ENCODE peak calls at places on chromosomes 12 and 14, in nine cellular contexts. G is ovary, A is uterus, J is right lobe of liver, Z is body of pancreas, H is transverse colon, W is esophagus squamous epithelium, P is testis, N is suprapubic skin. S is an unnamed sample.

GRCh38 chr14:96662116-96662901 is 134.9 kb upstream of the VRK1 start:
- DNase-seq in A (no peak), G (no peak), N (no peak), Z (peak), H (no peak), W (no peak), J (no peak), P (no peak), S (no peak)

GRCh38 chr12:124418791-124419190 is 123.9 kb downstream of the RFLNA start:
- DNase-seq in A (no peak), H (no peak), J (no peak), P (no peak), N (no peak), Z (no peak), G (no peak), W (no peak), S (no peak)

GRCh38 chr12:104668274-104668718 is 211.5 kb downstream of the CHST11 start:
- DNase-seq in W (no peak), P (peak), J (no peak), N (no peak), H (peak), Z (no peak), G (no peak), A (peak), S (no peak)

GRCh38 chr14:104107611-104108569 is 22.4 kb downstream of the ASPG start:
- DNase-seq in W (no peak), Z (no peak), J (peak), A (no peak), G (peak), N (peak), P (no peak), H (peak), S (no peak)

GRCh38 chr12:54405106-54405505 is 14.0 kb downstream of the ITGA5 start:
- DNase-seq in Z (no peak), N (no peak), W (no peak), P (no peak), J (no peak), G (no peak), H (no peak), A (no peak), S (no peak)

GRCh38 chr14:97299661-97300060 is 502.5 kb downstream of the VRK1 start:
- DNase-seq in N (no peak), P (peak), Z (no peak), H (no peak), A (no peak), J (no peak), W (no peak), G (no peak), S (no peak)

GRCh38 chr12:65948320-65949008 is 124.2 kb downstream of the HMGA2 start:
- DNase-seq in G (peak), Z (peak), N (peak), P (peak), A (peak), J (peak), H (peak), W (no peak), S (peak)

GRCh38 chr12:116495260-116495659 is 63.9 kb upstream of the MAP1LC3B2 start:
- DNase-seq in G (no peak), A (no peak), N (no peak), J (no peak), Z (peak), W (no peak), H (no peak), P (no peak), S (no peak)

GRCh38 chr12:112997506-112997905 is 19.2 kb downstream of the OAS2 start:
- DNase-seq in G (no peak), H (no peak), W (no peak), J (no peak), Z (no peak), P (no peak), N (no peak), A (no peak), S (no peak)

GRCh38 chr12:80838708-80839107 is 99.0 kb downstream of the LIN7A start:
- DNase-seq in P (no peak), W (no peak), N (no peak), G (no peak), H (no peak), J (no peak), Z (no peak), A (no peak), S (no peak)

GRCh38 chr12:6241495-6241894 is 41.3 kb downstream of the CD9 start:
- DNase-seq in P (peak), N (no peak), G (peak), H (peak), A (no peak), W (no peak), Z (peak), J (no peak), S (no peak)

GRCh38 chr12:132253698-132254480 is 75.5 kb downstream of the GALNT9 start:
- DNase-seq in G (no peak), A (no peak), H (no peak), W (no peak), P (no peak), N (no peak), J (no peak), Z (no peak), S (no peak)

GRCh38 chr12:1398673-1399072 is 195.7 kb downstream of the FBXL14 start:
- DNase-seq in J (no peak), H (no peak), N (no peak), A (no peak), G (no peak), P (no peak), W (no peak), Z (no peak), S (no peak)

GRCh38 chr12:28909291-28909690 is 239.8 kb upstream of the FAR2 start:
- DNase-seq in G (no peak), A (no peak), J (no peak), N (no peak), H (no peak), W (no peak), P (no peak), Z (no peak), S (no peak)

GRCh38 chr14:95889236-95889979 is 12.8 kb downstream of the TUNAR start:
- DNase-seq in W (no peak), Z (no peak), H (no peak), A (no peak), N (no peak), G (no peak), P (no peak), J (no peak), S (no peak)

GRCh38 chr12:68012712-68013111 is 23.5 kb downstream of the IFNG-AS1 start:
- DNase-seq in H (no peak), W (no peak), P (no peak), G (no peak), J (no peak), Z (no peak), A (no peak), N (no peak), S (no peak)

GRCh38 chr12:127125607-127126259 is 1141.2 kb upstream of the TMEM132C start:
- DNase-seq in Z (no peak), W (no peak), H (peak), G (no peak), P (no peak), A (no peak), J (no peak), N (no peak), S (no peak)

GRCh38 chr14:60101801-60102200 is 10.1 kb downstream of the PCNX4 start:
- DNase-seq in N (no peak), A (no peak), P (no peak), H (no peak), Z (no peak), G (no peak), W (no peak), J (no peak), S (no peak)

GRCh38 chr14:60183138-60183537 is 17.9 kb upstream of the DHRS7 start:
- DNase-seq in J (no peak), N (no peak), A (no peak), P (no peak), G (no peak), W (no peak), Z (no peak), H (no peak), S (no peak)

GRCh38 chr12:51395283-51396230 is 4.4 kb upstream of the GALNT6 start:
- DNase-seq in J (no peak), P (no peak), W (no peak), A (no peak), G (no peak), N (no peak), H (no peak), Z (no peak), S (peak)

GRCh38 chr12:14264777-14265176 is 100.7 kb upstream of the ATF7IP start:
- DNase-seq in W (no peak), J (no peak), G (no peak), P (no peak), Z (no peak), A (no peak), H (no peak), N (no peak), S (no peak)

GRCh38 chr12:51678086-51678724 is 87.2 kb downstream of the SCN8A start:
- DNase-seq in Z (peak), J (no peak), P (peak), G (no peak), W (no peak), H (peak), A (no peak), N (no peak), S (no peak)

GRCh38 chr12:6092784-6093722 is 31.4 kb downstream of the VWF start:
- DNase-seq in A (peak), W (no peak), P (no peak), Z (no peak), N (peak), H (peak), G (no peak), J (no peak), S (peak)

GRCh38 chr14:85466678-85467077 is 63.3 kb upstream of the FLRT2 start:
- DNase-seq in W (no peak), P (no peak), Z (no peak), G (no peak), A (no peak), N (no peak), H (no peak), J (no peak), S (no peak)

GRCh38 chr12:120905856-120906384 is 1.8 kb upstream of the SPPL3 start:
- DNase-seq in H (no peak), W (no peak), N (no peak), P (no peak), Z (no peak), A (no peak), J (no peak), G (no peak), S (no peak)

GRCh38 chr12:119666900-119667576 is 895 bp upstream of the PRKAB1 start:
- DNase-seq in A (no peak), P (no peak), Z (no peak), G (no peak), H (no peak), W (no peak), N (no peak), J (no peak), S (no peak)

GRCh38 chr12:75842119-75842518 is 189.5 kb downstream of the PHLDA1 start:
- DNase-seq in W (no peak), H (no peak), P (no peak), A (no peak), G (no peak), Z (no peak), J (no peak), N (no peak), S (no peak)

GRCh38 chr12:106234513-106234912 is 13.3 kb downstream of the CKAP4 start:
- DNase-seq in N (no peak), G (no peak), P (no peak), W (no peak), H (no peak), J (no peak), Z (no peak), A (no peak), S (no peak)

GRCh38 chr14:44027397-44027796 is 479.7 kb downstream of the FSCB start:
- DNase-seq in H (no peak), A (no peak), Z (no peak), P (no peak), W (no peak), N (no peak), J (no peak), G (no peak), S (no peak)

GRCh38 chr12:105025890-105026289 is 39.8 kb downstream of the NOPCHAP1 start:
- DNase-seq in G (peak), J (no peak), H (peak), W (no peak), N (no peak), P (peak), Z (peak), A (peak), S (no peak)

GRCh38 chr14:21056520-21057163 is 980 bp upstream of the RNASE8 start:
- DNase-seq in J (no peak), A (no peak), G (no peak), P (no peak), N (no peak), W (no peak), Z (no peak), H (peak), S (peak)

GRCh38 chr14:101774006-101774755 is 12.7 kb downstream of the PPP2R5C start:
- DNase-seq in A (no peak), W (no peak), G (no peak), N (no peak), H (no peak), P (no peak), J (no peak), Z (no peak), S (no peak)

GRCh38 chr12:104944252-104944651 is 13.8 kb downstream of the SLC41A2 start:
- DNase-seq in J (peak), N (no peak), A (no peak), P (no peak), G (no peak), Z (no peak), W (no peak), H (no peak), S (no peak)

GRCh38 chr14:21902561-21903199 is 229.1 kb upstream of the OR4E1 start:
- DNase-seq in W (no peak), J (no peak), H (no peak), P (peak), A (no peak), N (no peak), G (no peak), Z (no peak), S (no peak)

GRCh38 chr14:100155049-100155621 is 4.3 kb downstream of the DEGS2 start:
- DNase-seq in Z (no peak), N (no peak), G (no peak), P (peak), J (peak), H (peak), A (no peak), W (no peak), S (no peak)

GRCh38 chr12:76037130-76038105 is 5.8 kb upstream of the PHLDA1 start:
- DNase-seq in J (no peak), N (no peak), H (no peak), W (no peak), A (no peak), Z (peak), P (peak), G (no peak), S (no peak)

GRCh38 chr14:76326918-76327689 is 48.8 kb upstream of the ESRRB start:
- DNase-seq in H (no peak), N (no peak), Z (no peak), G (no peak), J (no peak), P (no peak), A (no peak), W (no peak), S (no peak)

GRCh38 chr12:79764641-79765040 is 73.9 kb upstream of the PAWR start:
- DNase-seq in A (no peak), Z (no peak), W (no peak), J (no peak), N (no peak), H (no peak), G (no peak), P (no peak), S (no peak)

GRCh38 chr12:51593539-51593938 is 2.5 kb downstream of the SCN8A start:
- DNase-seq in N (no peak), H (peak), J (no peak), W (no peak), Z (peak), P (peak), A (no peak), G (no peak), S (no peak)

GRCh38 chr14:89303452-89304435 is 113.3 kb downstream of the FOXN3 start:
- DNase-seq in H (peak), A (peak), W (no peak), J (no peak), Z (peak), P (peak), N (peak), G (peak), S (no peak)
- TF ChIP-seq POLR2A in H (peak), A (peak), W (no peak), J (no peak), Z (peak), P (no peak), N (no peak), G (peak), S (no peak)

DNA sequence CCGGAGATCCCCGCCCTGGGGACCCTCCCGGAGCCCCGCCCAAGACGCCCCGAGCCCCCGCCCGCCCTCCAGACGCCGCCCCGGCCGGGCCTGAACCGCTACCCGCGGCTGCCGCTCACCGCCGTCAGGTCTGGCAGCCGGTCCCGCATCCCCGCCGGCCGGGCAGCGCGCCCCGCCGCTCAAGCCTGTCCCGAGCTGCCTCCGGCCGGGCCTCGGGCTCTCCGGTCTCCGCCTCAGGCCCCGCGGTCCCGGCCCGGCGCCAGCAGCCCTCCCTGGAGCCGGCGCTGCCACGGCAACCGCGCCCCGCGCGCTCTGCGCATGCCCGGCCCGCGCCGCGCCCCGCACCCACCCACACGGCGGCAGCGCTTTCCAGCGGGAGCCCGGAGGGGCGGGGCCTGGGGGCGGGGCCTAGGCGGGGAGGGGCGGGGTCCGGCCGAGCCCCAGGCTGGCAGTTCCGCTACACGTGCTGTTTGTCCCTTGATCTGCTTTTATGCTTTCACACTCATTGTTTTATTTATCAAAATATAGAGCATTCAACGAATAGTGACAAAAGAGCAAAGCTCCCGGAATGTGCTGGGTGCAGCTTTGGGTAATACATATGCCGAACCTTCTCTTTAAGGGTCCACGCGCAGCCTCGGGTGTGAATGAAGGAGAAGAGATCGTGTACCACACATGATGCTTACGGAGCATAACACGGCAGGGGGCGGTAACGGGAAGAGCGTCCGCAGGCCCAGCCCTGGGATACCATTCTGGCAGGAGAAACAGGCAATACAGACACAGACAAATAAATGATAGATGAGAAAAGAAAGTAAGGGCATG is at the start of gene STX2:
- DNase-seq in W (peak), Z (peak), G (peak), P (peak), N (peak), J (peak), A (peak), H (peak), S (peak)
- TF ChIP-seq CTCF in W (no peak), Z (peak), G (peak), P (no peak), N (no peak), J (peak), A (no peak), H (no peak), S (no peak)

GRCh38 chr12:110074089-110074488 is 25.8 kb upstream of the C12orf76 start:
- DNase-seq in J (no peak), P (no peak), Z (no peak), H (no peak), N (no peak), A (no peak), G (no peak), W (no peak), S (no peak)

GRCh38 chr12:110071967-110072366 is 23.6 kb upstream of the C12orf76 start:
- DNase-seq in J (no peak), H (no peak), A (no peak), G (no peak), W (no peak), N (no peak), Z (no peak), P (no peak), S (no peak)

GRCh38 chr12:110075880-110076279 is 27.6 kb upstream of the C12orf76 start:
- DNase-seq in A (no peak), J (no peak), G (no peak), H (no peak), P (no peak), Z (no peak), W (no peak), N (no peak), S (no peak)

GRCh38 chr12:110071504-110071903 is 23.2 kb upstream of the C12orf76 start:
- DNase-seq in P (no peak), N (no peak), H (no peak), A (no peak), G (no peak), Z (no peak), W (no peak), J (no peak), S (no peak)

DNA sequence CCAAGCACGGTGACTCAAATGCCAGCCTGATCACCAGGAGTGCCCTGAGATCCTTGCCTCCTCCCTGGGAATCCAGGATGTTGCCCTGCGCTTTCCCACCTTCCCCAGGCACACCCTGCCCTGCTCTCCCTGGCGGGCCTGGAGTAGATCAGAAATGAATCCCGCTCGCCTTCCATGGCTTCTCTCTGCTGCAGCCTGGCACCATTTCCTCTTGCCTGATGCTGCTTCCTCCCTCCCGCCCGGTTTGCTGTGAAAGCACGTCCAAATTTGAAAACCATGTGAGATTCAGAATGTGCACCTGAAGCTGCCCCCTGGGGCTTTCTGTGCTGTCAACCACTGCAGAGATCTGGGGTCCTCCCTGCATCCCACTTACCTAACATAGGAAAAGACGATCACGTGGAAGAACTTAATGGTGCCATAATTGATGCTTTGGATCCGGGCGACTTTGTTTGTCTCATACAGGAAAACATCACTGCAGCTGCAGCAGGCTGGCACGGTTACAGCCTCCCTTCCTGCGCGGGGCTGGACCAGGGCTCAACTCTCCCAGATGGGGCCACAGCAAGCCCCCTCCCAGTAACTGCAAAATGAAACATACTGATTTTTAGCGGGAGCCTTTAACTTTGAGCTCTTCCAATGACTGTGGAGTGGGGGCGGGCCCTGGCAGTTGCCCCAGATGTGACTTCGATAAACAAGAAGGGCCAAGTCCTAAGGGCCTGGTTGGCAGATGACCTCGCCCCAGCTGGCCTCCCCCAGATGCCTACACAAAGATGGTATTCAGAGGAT is 24.9 kb upstream of the C12orf76 start:
- DNase-seq in J (peak), W (no peak), H (peak), P (peak), Z (peak), G (no peak), A (no peak), N (no peak), S (peak)
- H3K4me3 ChIP-seq in J (peak), W (peak), H (peak), P (no peak), Z (no peak), G (peak), A (peak), N (peak), S (peak)

GRCh38 chr14:105260826-105261438 is 12.6 kb downstream of the BTBD6 start:
- DNase-seq in P (no peak), W (no peak), N (no peak), Z (no peak), G (no peak), J (no peak), A (no peak), H (no peak), S (no peak)

GRCh38 chr14:105256292-105256960 is 8.1 kb downstream of the BTBD6 start:
- DNase-seq in J (no peak), A (no peak), H (no peak), G (no peak), P (no peak), N (no peak), Z (no peak), W (no peak), S (no peak)

GRCh38 chr14:105258846-105259245 is 10.5 kb downstream of the BTBD6 start:
- DNase-seq in J (no peak), A (no peak), W (no peak), P (no peak), Z (peak), G (no peak), N (no peak), H (peak), S (no peak)

GRCh38 chr14:105255021-105255507 is 6.7 kb downstream of the BTBD6 start:
- DNase-seq in Z (no peak), J (no peak), P (no peak), N (no peak), H (no peak), G (no peak), A (no peak), W (no peak), S (no peak)

GRCh38 chr14:105257464-105257863 is 9.1 kb downstream of the BTBD6 start:
- DNase-seq in N (no peak), G (no peak), Z (no peak), W (no peak), H (peak), P (no peak), A (no peak), J (no peak), S (no peak)
- TF ChIP-seq POLR2A in N (no peak), G (no peak), Z (no peak), W (no peak), H (peak), P (no peak), A (no peak), J (no peak), S (no peak)